ENCODE peak calls at places on chromosomes 6 and 20, in nine cellular contexts. K is GM13977; H is left ventricle myocardium inferior; C is kidney epithelial cell; U is CD4-positive, alpha-beta T cell; O is MCF 10A; M is cardiac muscle cell; I is GM12865; S is hepatocyte. Y is an unnamed sample.

GRCh38 chr6:31738048-31738979 is 1.5 kb upstream of the MSH5 start:
- DNase-seq in K (peak; percentile 82), H (no peak), C (peak; percentile 69), U (peak; percentile 54), O (peak; percentile 57), M (peak; percentile 24), I (peak; percentile 90), S (peak; percentile 84), Y (peak; percentile 83)

GRCh38 chr6:108737594-108738546 is 110.4 kb upstream of the ARMC2 start:
- DNase-seq in K (no peak), H (no peak), C (peak; percentile 86), U (no peak), O (peak; percentile 78), M (no peak), I (peak; percentile 40), S (peak; percentile 77), Y (peak; percentile 41)

GRCh38 chr6:132530293-132530974 is 7.6 kb upstream of the TAAR9 start:
- DNase-seq in K (peak; percentile 24), H (no peak), C (peak; percentile 12), U (peak; percentile 13), O (peak; percentile 78), M (peak; percentile 79), I (peak; percentile 82), S (peak; percentile 86), Y (peak; percentile 72)

GRCh38 chr20:56439784-56440291 is 27.8 kb downstream of the CASS4 start:
- DNase-seq in K (no peak), H (peak; percentile 78), C (peak; percentile 23), U (no peak), O (no peak), M (no peak), I (no peak), S (peak; percentile 30), Y (peak; percentile 64)

GRCh38 chr6:684831-685636 is 7.9 kb downstream of the EXOC2 start:
- DNase-seq in K (peak; percentile 75), H (no peak), C (peak; percentile 23), U (no peak), O (peak; percentile 41), M (no peak), I (peak; percentile 86), S (no peak), Y (peak; percentile 58)

GRCh38 chr20:21516180-21516567 is 2.3 kb upstream of the NKX2-2 start:
- DNase-seq in K (peak; percentile 44), H (no peak), C (no peak), U (no peak), O (no peak), M (no peak), I (no peak), S (no peak), Y (no peak)

GRCh38 chr6:57135885-57136284 is 36.2 kb upstream of the BAG2 start:
- DNase-seq in K (no peak), H (no peak), C (no peak), U (no peak), O (no peak), M (no peak), I (no peak), S (no peak), Y (no peak)

GRCh38 chr6:132122176-132122575 is 171.0 kb upstream of the CCN2 start:
- DNase-seq in K (no peak), H (no peak), C (no peak), U (no peak), O (no peak), M (no peak), I (no peak), S (no peak), Y (no peak)

GRCh38 chr20:51496964-51497363 is 45.6 kb downstream of the NFATC2 start:
- DNase-seq in K (no peak), H (no peak), C (no peak), U (no peak), O (no peak), M (no peak), I (no peak), S (no peak), Y (no peak)

GRCh38 chr6:36025932-36026327 is 1.5 kb upstream of the SLC26A8 start:
- DNase-seq in K (no peak), H (no peak), C (no peak), U (no peak), O (no peak), M (peak; percentile 19), I (no peak), S (no peak), Y (no peak)

DNA sequence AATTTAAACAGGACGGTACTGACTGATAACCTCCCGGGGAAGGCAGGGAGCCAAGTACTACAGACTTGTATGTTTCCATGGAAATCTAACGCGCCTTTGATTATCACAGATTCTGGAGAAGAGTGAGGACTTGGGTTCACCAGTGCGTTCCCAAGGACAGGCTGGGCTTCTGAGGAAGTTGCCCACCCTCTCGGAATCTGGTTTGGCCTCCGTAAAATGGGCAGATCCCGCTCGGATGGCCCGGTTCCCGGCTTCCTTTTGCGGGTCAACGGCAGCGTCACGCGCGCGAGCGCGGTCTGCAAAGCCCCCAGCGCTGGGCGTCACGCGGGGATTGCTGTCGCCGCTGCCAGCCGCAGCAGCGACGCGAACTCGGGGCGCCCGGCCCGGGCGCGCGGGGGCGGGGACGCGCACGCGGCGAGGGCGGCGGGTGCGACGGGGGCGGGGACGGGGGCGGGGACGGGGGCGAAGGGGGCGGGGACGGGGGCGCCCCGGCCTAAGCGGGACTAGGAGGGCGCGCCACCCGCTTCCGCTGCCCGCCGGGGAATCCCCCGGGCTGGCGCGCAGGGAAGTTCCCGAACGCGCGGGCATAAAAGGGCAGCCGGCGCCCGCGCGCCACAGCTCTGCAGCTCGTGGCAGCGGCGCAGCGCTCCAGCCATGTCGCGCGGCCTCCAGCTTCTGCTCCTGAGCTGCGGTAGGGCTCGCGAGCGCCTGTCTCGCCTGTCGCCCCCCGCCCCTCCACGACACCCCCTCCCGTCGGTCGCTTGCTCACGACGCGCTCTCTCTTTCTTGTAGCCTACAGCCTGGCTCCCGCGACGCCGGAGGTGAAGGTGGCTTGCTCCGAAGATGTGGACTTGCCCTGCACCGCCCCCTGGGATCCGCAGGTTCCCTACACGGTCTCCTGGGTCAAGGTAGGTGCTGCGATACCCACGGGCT is at the start of gene CD83:
- DNase-seq in K (peak; percentile 96), H (peak; percentile 71), C (no peak), U (peak; percentile 89), O (peak; percentile 60), M (peak; percentile 74), I (peak; percentile 92), S (peak; percentile 84), Y (peak; percentile 78)
- TF ChIP-seq CTCF in K (peak; percentile 17), H (peak; percentile 23), C (peak; percentile 35), U (no peak), O (peak; percentile 12), M (peak; percentile 19), I (peak; percentile 19), S (peak; percentile 23), Y (no peak)

DNA sequence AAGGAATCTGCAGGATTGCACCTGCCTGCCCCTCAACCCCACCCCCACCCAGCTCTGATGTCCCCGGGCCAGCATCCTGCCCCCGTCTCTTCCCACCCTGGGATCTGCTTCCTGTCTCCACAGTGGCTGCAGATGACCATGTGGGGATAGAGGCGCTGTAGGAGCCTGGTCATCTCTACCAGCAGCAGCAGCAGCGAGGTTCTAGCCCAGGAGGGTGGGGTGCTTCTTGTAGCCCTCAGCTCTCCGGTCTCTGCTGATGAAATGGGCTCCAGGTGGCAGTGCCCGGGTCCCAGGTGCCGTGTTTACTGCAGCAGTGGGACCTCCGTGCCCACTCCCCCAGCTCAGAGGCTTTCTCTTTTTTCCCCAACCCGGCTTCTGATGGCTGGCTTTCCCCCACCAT is 25.2 kb downstream of the CAPN11 start:
- DNase-seq in K (no peak), H (no peak), C (no peak), U (no peak), O (no peak), M (no peak), I (no peak), S (no peak), Y (no peak)
- TF ChIP-seq CTCF in K (no peak), H (no peak), C (no peak), U (no peak), O (no peak), M (no peak), I (no peak), S (no peak), Y (no peak)

GRCh38 chr6:72619883-72620696 is 1.8 kb upstream of the KCNQ5 start:
- DNase-seq in K (peak; percentile 79), H (peak; percentile 18), C (no peak), U (peak; percentile 55), O (no peak), M (peak; percentile 76), I (peak; percentile 83), S (peak; percentile 34), Y (peak; percentile 98)

GRCh38 chr6:72620866-72621242 is 1.0 kb upstream of the KCNQ5 start:
- DNase-seq in K (no peak), H (no peak), C (no peak), U (no peak), O (no peak), M (no peak), I (no peak), S (no peak), Y (peak; percentile 30)

GRCh38 chr6:72623808-72624207 is 1.9 kb downstream of the KCNQ5 start:
- DNase-seq in K (no peak), H (no peak), C (no peak), U (no peak), O (peak; percentile 10), M (peak; percentile 6), I (no peak), S (no peak), Y (no peak)

GRCh38 chr6:72621243-72622093 is at the start of gene KCNQ5:
- DNase-seq in K (peak; percentile 65), H (no peak), C (no peak), U (no peak), O (peak; percentile 20), M (peak; percentile 52), I (peak; percentile 71), S (peak; percentile 8), Y (peak; percentile 39)

GRCh38 chr6:72622094-72622540 is 253 bp downstream of the KCNQ5 start:
- DNase-seq in K (peak; percentile 72), H (no peak), C (no peak), U (peak; percentile 58), O (peak; percentile 46), M (peak; percentile 87), I (peak; percentile 86), S (peak; percentile 61), Y (peak; percentile 73)
- TF ChIP-seq CTCF in K (peak; percentile 36), H (peak; percentile 17), C (no peak), U (peak; percentile 0), O (peak; percentile 18), M (peak; percentile 19), I (peak; percentile 32), S (no peak), Y (peak; percentile 35)

GRCh38 chr6:18119236-18119635 is 3.2 kb downstream of the NHLRC1 start:
- DNase-seq in K (no peak), H (no peak), C (no peak), U (no peak), O (no peak), M (no peak), I (no peak), S (peak; percentile 54), Y (no peak)

GRCh38 chr6:18118330-18118729 is 4.1 kb downstream of the NHLRC1 start:
- DNase-seq in K (no peak), H (no peak), C (no peak), U (no peak), O (no peak), M (no peak), I (no peak), S (no peak), Y (no peak)

GRCh38 chr6:18122128-18123093 is at the start of gene NHLRC1:
- DNase-seq in K (peak; percentile 86), H (peak; percentile 90), C (peak; percentile 48), U (peak; percentile 67), O (no peak), M (peak; percentile 87), I (peak; percentile 92), S (peak; percentile 93), Y (peak; percentile 89)

GRCh38 chr6:18126116-18126515 is 3.6 kb upstream of the NHLRC1 start:
- DNase-seq in K (no peak), H (no peak), C (no peak), U (no peak), O (no peak), M (no peak), I (no peak), S (no peak), Y (no peak)

GRCh38 chr6:18121580-18122127 is 823 bp downstream of the NHLRC1 start:
- DNase-seq in K (no peak), H (no peak), C (no peak), U (no peak), O (no peak), M (no peak), I (peak; percentile 65), S (no peak), Y (no peak)
- TF ChIP-seq CTCF in K (peak; percentile 13), H (no peak), C (no peak), U (no peak), O (no peak), M (no peak), I (peak; percentile 70), S (no peak), Y (no peak)

Y was measured in activated CD8-positive, alpha-beta T cell treated with anti-CD3 and anti-CD28 coated beads for 36 hours.